ENCODE peak calls at places on chromosomes 2 and 18, in eight cellular contexts. G, S, K, N, I, D, Y and H are unnamed samples.

GRCh38 chr2:198287706-198288105 is 483.3 kb downstream of the PLCL1 start:
- DNase-seq in I (no peak), S (peak), Y (no peak), G (no peak), K (no peak), D (no peak), N (no peak), H (peak)

GRCh38 chr2:12441750-12442626 is 274.7 kb upstream of the TRIB2 start:
- DNase-seq in D (no peak), S (no peak), N (peak), Y (no peak), I (no peak), G (no peak), K (no peak), H (no peak)

GRCh38 chr2:121334581-121335293 is 49.7 kb upstream of the TFCP2L1 start:
- DNase-seq in S (no peak), G (no peak), K (no peak), D (no peak), N (no peak), I (no peak), Y (peak), H (peak)

GRCh38 chr2:179165356-179166000 is 99.2 kb downstream of the SESTD1 start:
- DNase-seq in N (no peak), Y (no peak), I (no peak), G (no peak), D (no peak), K (no peak), S (peak), H (no peak)

GRCh38 chr2:24262571-24262970 is 87.7 kb downstream of the FAM228A start:
- DNase-seq in D (no peak), K (peak), Y (no peak), G (no peak), N (peak), S (peak), I (no peak), H (no peak)

GRCh38 chr18:45482286-45482685 is 133.0 kb upstream of the SLC14A2 start:
- DNase-seq in Y (no peak), K (no peak), D (no peak), S (peak), I (no peak), N (no peak), G (no peak), H (no peak)

GRCh38 chr2:105327690-105328089 is 1.8 kb downstream of the TGFBRAP1 start:
- DNase-seq in I (no peak), D (no peak), Y (no peak), S (no peak), N (no peak), G (no peak), K (no peak), H (no peak)

GRCh38 chr18:3150274-3150673 is 69.5 kb downstream of the MYOM1 start:
- DNase-seq in I (no peak), D (no peak), S (no peak), N (no peak), G (no peak), K (no peak), Y (peak), H (peak)

GRCh38 chr2:145006957-145007672 is 487.2 kb upstream of the ZEB2 start:
- DNase-seq in S (peak), Y (no peak), N (peak), D (peak), K (peak), I (no peak), G (no peak), H (no peak)

GRCh38 chr2:233964581-233964980 is 47.4 kb downstream of the TRPM8 start:
- DNase-seq in S (peak), I (no peak), K (no peak), Y (no peak), D (no peak), N (no peak), G (no peak), H (no peak)

GRCh38 chr2:180676520-180676919 is 303.9 kb upstream of the UBE2E3 start:
- DNase-seq in G (no peak), K (no peak), Y (no peak), N (no peak), S (no peak), D (no peak), I (no peak), H (no peak)

GRCh38 chr2:205060269-205060668 is 515.0 kb downstream of the PARD3B start:
- DNase-seq in Y (no peak), N (peak), I (no peak), G (no peak), D (no peak), S (peak), K (peak), H (peak)

GRCh38 chr18:75247601-75248421 is 37.2 kb downstream of the TSHZ1 start:
- DNase-seq in K (peak), I (no peak), G (no peak), Y (peak), N (peak), D (no peak), S (peak), H (peak)

GRCh38 chr2:949894-950626 is 589 bp upstream of the SNTG2 start:
- DNase-seq in S (no peak), I (peak), Y (no peak), N (no peak), D (no peak), G (no peak), K (no peak), H (no peak)